ENCODE peak calls at places on chromosomes 12 and 14, in five cellular contexts. One of them, this sample, is unnamed.

GRCh38 chr12:66036317-66036716 is 94.2 kb downstream of the LLPH start:
- DNase-seq in cardiac muscle cell: peak; percentile 85
- DNase-seq in AG04450: peak; percentile 49
- DNase-seq in adipocyte: peak; percentile 91
- DNase-seq in lower lobe of right lung: no peak
- DNase-seq in this sample: no peak

GRCh38 chr12:7399089-7399488 is 44.9 kb downstream of the CD163L1 start:
- DNase-seq in cardiac muscle cell: no peak
- DNase-seq in AG04450: no peak
- DNase-seq in adipocyte: no peak
- DNase-seq in lower lobe of right lung: no peak
- DNase-seq in this sample: no peak

GRCh38 chr14:72558721-72559120 is 335.2 kb downstream of the DPF3 start:
- DNase-seq in cardiac muscle cell: peak; percentile 13
- DNase-seq in AG04450: peak; percentile 37
- DNase-seq in adipocyte: no peak
- DNase-seq in lower lobe of right lung: no peak
- DNase-seq in this sample: no peak

GRCh38 chr14:60064491-60065072 is 27.1 kb upstream of the PCNX4 start:
- DNase-seq in cardiac muscle cell: peak; percentile 63
- DNase-seq in AG04450: peak; percentile 3
- DNase-seq in adipocyte: peak; percentile 75
- DNase-seq in lower lobe of right lung: no peak
- DNase-seq in this sample: no peak

GRCh38 chr12:42284876-42285275 is 41.0 kb downstream of the ZCRB1 start:
- DNase-seq in cardiac muscle cell: peak; percentile 50
- DNase-seq in AG04450: no peak
- DNase-seq in adipocyte: peak; percentile 47
- DNase-seq in lower lobe of right lung: no peak
- DNase-seq in this sample: no peak

GRCh38 chr12:66662729-66663128 is 16.1 kb downstream of the GRIP1 start:
- DNase-seq in cardiac muscle cell: peak; percentile 6
- DNase-seq in AG04450: no peak
- DNase-seq in adipocyte: peak; percentile 29
- DNase-seq in lower lobe of right lung: no peak
- DNase-seq in this sample: no peak

GRCh38 chr14:44589180-44589579 is 82.1 kb upstream of the FSCB start:
- DNase-seq in cardiac muscle cell: no peak
- DNase-seq in AG04450: no peak
- DNase-seq in adipocyte: no peak
- DNase-seq in lower lobe of right lung: no peak
- DNase-seq in this sample: no peak

GRCh38 chr12:130076752-130077151 is 85.5 kb upstream of the FZD10 start:
- DNase-seq in cardiac muscle cell: no peak
- DNase-seq in AG04450: no peak
- DNase-seq in adipocyte: no peak
- DNase-seq in lower lobe of right lung: no peak
- DNase-seq in this sample: no peak

GRCh38 chr14:105065280-105066228 is at the start of gene GPR132:
- DNase-seq in cardiac muscle cell: peak; percentile 30
- DNase-seq in AG04450: no peak
- DNase-seq in adipocyte: no peak
- DNase-seq in lower lobe of right lung: peak; percentile 76
- DNase-seq in this sample: peak; percentile 46

GRCh38 chr12:113340061-113340460 is 5.2 kb upstream of the SLC8B1 start:
- DNase-seq in cardiac muscle cell: no peak
- DNase-seq in AG04450: no peak
- DNase-seq in adipocyte: no peak
- DNase-seq in lower lobe of right lung: no peak
- DNase-seq in this sample: no peak

GRCh38 chr14:105999361-106000028 is 473.1 kb downstream of the TMEM121 start:
- DNase-seq in cardiac muscle cell: no peak
- DNase-seq in AG04450: no peak
- DNase-seq in adipocyte: peak; percentile 19
- DNase-seq in lower lobe of right lung: peak; percentile 80
- DNase-seq in this sample: peak; percentile 61

GRCh38 chr12:57591567-57592325 is 754 bp downstream of the PIP4K2C start:
- DNase-seq in cardiac muscle cell: no peak
- DNase-seq in AG04450: no peak
- DNase-seq in adipocyte: peak; percentile 64
- DNase-seq in lower lobe of right lung: no peak
- DNase-seq in this sample: peak; percentile 45

GRCh38 chr12:75389061-75389460 is 1.8 kb upstream of the GLIPR1L2 start:
- DNase-seq in cardiac muscle cell: peak; percentile 18
- DNase-seq in AG04450: no peak
- DNase-seq in adipocyte: peak; percentile 85
- DNase-seq in lower lobe of right lung: no peak
- DNase-seq in this sample: no peak

GRCh38 chr14:60188115-60188514 is 22.9 kb upstream of the DHRS7 start:
- DNase-seq in cardiac muscle cell: peak; percentile 15
- DNase-seq in AG04450: no peak
- DNase-seq in adipocyte: no peak
- DNase-seq in lower lobe of right lung: no peak
- DNase-seq in this sample: no peak

GRCh38 chr12:68290126-68290525 is 36.7 kb upstream of the IL22 start:
- DNase-seq in cardiac muscle cell: no peak
- DNase-seq in AG04450: no peak
- DNase-seq in adipocyte: no peak
- DNase-seq in lower lobe of right lung: no peak
- DNase-seq in this sample: no peak

GRCh38 chr12:108980831-108981618 is 39.8 kb downstream of the SVOP start:
- DNase-seq in cardiac muscle cell: peak; percentile 89
- DNase-seq in AG04450: no peak
- DNase-seq in adipocyte: peak; percentile 3
- DNase-seq in lower lobe of right lung: no peak
- DNase-seq in this sample: no peak

GRCh38 chr12:52341066-52341580 is 19.9 kb upstream of the KRT83 start:
- DNase-seq in cardiac muscle cell: no peak
- DNase-seq in AG04450: no peak
- DNase-seq in adipocyte: no peak
- DNase-seq in lower lobe of right lung: no peak
- DNase-seq in this sample: no peak

GRCh38 chr12:116213885-116214527 is 63.5 kb downstream of the MED13L start:
- DNase-seq in cardiac muscle cell: no peak
- DNase-seq in AG04450: no peak
- DNase-seq in adipocyte: no peak
- DNase-seq in lower lobe of right lung: no peak
- DNase-seq in this sample: no peak

GRCh38 chr12:31482816-31483215 is 108.1 kb downstream of the DENND5B start:
- DNase-seq in cardiac muscle cell: peak; percentile 66
- DNase-seq in AG04450: no peak
- DNase-seq in adipocyte: no peak
- DNase-seq in lower lobe of right lung: no peak
- DNase-seq in this sample: no peak

GRCh38 chr12:46020768-46021167 is 30.4 kb upstream of the SCAF11 start:
- DNase-seq in cardiac muscle cell: no peak
- DNase-seq in AG04450: no peak
- DNase-seq in adipocyte: no peak
- DNase-seq in lower lobe of right lung: no peak
- DNase-seq in this sample: no peak
- H3K9me3 ChIP-seq in cardiac muscle cell: no peaks in the 10 kb centered on the region
- H3K9me3 ChIP-seq in AG04450: peaks cover 6% of the 10 kb centered on the region
- H3K9me3 ChIP-seq in adipocyte: peaks cover 35% of the 10 kb centered on the region
- H3K9me3 ChIP-seq in lower lobe of right lung: peaks cover 15% of the 10 kb centered on the region
- H3K9me3 ChIP-seq in this sample: no peaks in the 10 kb centered on the region

GRCh38 chr12:34371050-34371449 is 348.8 kb downstream of the ALG10 start:
- DNase-seq in cardiac muscle cell: no peak
- DNase-seq in AG04450: no peak
- DNase-seq in adipocyte: no peak
- DNase-seq in lower lobe of right lung: no peak
- DNase-seq in this sample: no peak
- H3K9me3 ChIP-seq in cardiac muscle cell: no peaks in the 10 kb centered on the region
- H3K9me3 ChIP-seq in AG04450: peaks cover 100% of the 10 kb centered on the region
- H3K9me3 ChIP-seq in adipocyte: no peaks in the 10 kb centered on the region
- H3K9me3 ChIP-seq in lower lobe of right lung: peaks cover 13% of the 10 kb centered on the region
- H3K9me3 ChIP-seq in this sample: no peaks in the 10 kb centered on the region

GRCh38 chr12:132946507-132946820 is 9.6 kb downstream of the ZNF605 start:
- DNase-seq in cardiac muscle cell: no peak
- DNase-seq in AG04450: no peak
- DNase-seq in adipocyte: no peak
- DNase-seq in lower lobe of right lung: no peak
- DNase-seq in this sample: no peak
- H3K9me3 ChIP-seq in cardiac muscle cell: no peaks in the 10 kb centered on the region
- H3K9me3 ChIP-seq in AG04450: peaks cover 89% of the 10 kb centered on the region
- H3K9me3 ChIP-seq in adipocyte: peaks cover 98% of the 10 kb centered on the region
- H3K9me3 ChIP-seq in lower lobe of right lung: peaks cover 82% of the 10 kb centered on the region
- H3K9me3 ChIP-seq in this sample: peaks cover 6% of the 10 kb centered on the region

GRCh38 chr12:38123566-38124246 is 192.9 kb upstream of the ALG10B start:
- DNase-seq in cardiac muscle cell: no peak
- DNase-seq in AG04450: no peak
- DNase-seq in adipocyte: no peak
- DNase-seq in lower lobe of right lung: no peak
- DNase-seq in this sample: no peak
- H3K9me3 ChIP-seq in cardiac muscle cell: no peaks in the 10 kb centered on the region
- H3K9me3 ChIP-seq in AG04450: peaks cover 6% of the 10 kb centered on the region
- H3K9me3 ChIP-seq in adipocyte: peaks cover 10% of the 10 kb centered on the region
- H3K9me3 ChIP-seq in lower lobe of right lung: no peaks in the 10 kb centered on the region
- H3K9me3 ChIP-seq in this sample: no peaks in the 10 kb centered on the region

GRCh38 chr12:20805921-20806320 is 4.6 kb upstream of the SLCO1B3 start:
- DNase-seq in cardiac muscle cell: no peak
- DNase-seq in AG04450: no peak
- DNase-seq in adipocyte: no peak
- DNase-seq in lower lobe of right lung: no peak
- DNase-seq in this sample: no peak

GRCh38 chr12:20800160-20800559 is 10.3 kb upstream of the SLCO1B3 start:
- DNase-seq in cardiac muscle cell: no peak
- DNase-seq in AG04450: no peak
- DNase-seq in adipocyte: peak; percentile 24
- DNase-seq in lower lobe of right lung: no peak
- DNase-seq in this sample: no peak

GRCh38 chr12:20798561-20798960 is 11.9 kb upstream of the SLCO1B3 start:
- DNase-seq in cardiac muscle cell: peak; percentile 31
- DNase-seq in AG04450: no peak
- DNase-seq in adipocyte: peak; percentile 57
- DNase-seq in lower lobe of right lung: no peak
- DNase-seq in this sample: no peak

DNA sequence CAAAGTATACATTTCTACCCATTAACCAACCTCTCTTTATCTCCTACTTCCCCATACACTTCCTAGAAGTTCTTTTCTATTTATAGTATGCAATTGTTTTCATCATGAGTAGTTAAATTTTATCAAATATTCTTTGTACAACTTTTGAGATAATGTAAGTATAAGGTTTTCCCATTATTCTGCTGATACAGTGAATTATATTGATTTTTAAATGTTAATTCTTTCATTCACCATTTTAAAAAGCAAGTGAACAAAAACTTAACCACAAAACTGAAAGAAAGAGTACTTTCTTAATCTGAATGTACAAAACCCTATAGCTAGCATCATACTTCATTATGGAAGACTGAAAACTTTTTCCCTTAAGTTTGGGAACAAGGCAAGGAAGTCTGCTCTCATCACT is 9.5 kb upstream of the SLCO1B3 start:
- DNase-seq in cardiac muscle cell: no peak
- DNase-seq in AG04450: no peak
- DNase-seq in adipocyte: no peak
- DNase-seq in lower lobe of right lung: no peak
- DNase-seq in this sample: no peak
- H3K9me3 ChIP-seq in cardiac muscle cell: no peaks in the 10 kb centered on the region
- H3K9me3 ChIP-seq in AG04450: no peaks in the 10 kb centered on the region
- H3K9me3 ChIP-seq in adipocyte: no peaks in the 10 kb centered on the region
- H3K9me3 ChIP-seq in lower lobe of right lung: no peaks in the 10 kb centered on the region
- H3K9me3 ChIP-seq in this sample: no peaks in the 10 kb centered on the region

GRCh38 chr12:124047045-124047566 is 74.1 kb downstream of the ZNF664 start:
- DNase-seq in cardiac muscle cell: no peak
- DNase-seq in AG04450: no peak
- DNase-seq in adipocyte: no peak
- DNase-seq in lower lobe of right lung: no peak
- DNase-seq in this sample: no peak
- H3K9me3 ChIP-seq in cardiac muscle cell: no peaks in the 10 kb centered on the region
- H3K9me3 ChIP-seq in AG04450: peaks cover 18% of the 10 kb centered on the region
- H3K9me3 ChIP-seq in adipocyte: peaks cover 21% of the 10 kb centered on the region
- H3K9me3 ChIP-seq in lower lobe of right lung: peaks cover 18% of the 10 kb centered on the region
- H3K9me3 ChIP-seq in this sample: no peaks in the 10 kb centered on the region

GRCh38 chr14:39416072-39416471 is 16.2 kb downstream of the FBXO33 start:
- DNase-seq in cardiac muscle cell: no peak
- DNase-seq in AG04450: no peak
- DNase-seq in adipocyte: no peak
- DNase-seq in lower lobe of right lung: no peak
- DNase-seq in this sample: no peak
- H3K9me3 ChIP-seq in cardiac muscle cell: no peaks in the 10 kb centered on the region
- H3K9me3 ChIP-seq in AG04450: no peaks in the 10 kb centered on the region
- H3K9me3 ChIP-seq in adipocyte: peaks cover 25% of the 10 kb centered on the region
- H3K9me3 ChIP-seq in lower lobe of right lung: peaks cover 22% of the 10 kb centered on the region
- H3K9me3 ChIP-seq in this sample: no peaks in the 10 kb centered on the region